ENCODE peak calls at places on chromosomes 5 and 9, in four cellular contexts. N is AG04450, C is substantia nigra, I is GM23338. H is an unnamed sample.

GRCh38 chr9:112422417-112423148 is 42.7 kb downstream of the HSDL2 start:
- DNase-seq in N (no peak), C (no peak), I (no peak), H (no peak)

GRCh38 chr9:135947582-135947981 is 13.6 kb downstream of the UBAC1 start:
- DNase-seq in N (no peak), C (no peak), I (no peak), H (no peak)

GRCh38 chr9:80968611-80969010 is 720.7 kb downstream of the TLE1 start:
- DNase-seq in N (peak; percentile 55), C (no peak), I (no peak), H (no peak)

GRCh38 chr5:44875661-44876250 is 67.0 kb downstream of the MRPS30 start:
- DNase-seq in N (peak; percentile 36), C (no peak), I (peak; percentile 7), H (no peak)

GRCh38 chr9:137253717-137254623 is 1.2 kb upstream of the NELFB start:
- DNase-seq in N (no peak), C (no peak), I (peak; percentile 36), H (no peak)

GRCh38 chr5:170110403-170111087 is 4.8 kb downstream of the FOXI1 start:
- DNase-seq in N (no peak), C (no peak), I (no peak), H (no peak)

GRCh38 chr9:90722116-90722515 is 79.5 kb upstream of the DIRAS2 start:
- DNase-seq in N (no peak), C (no peak), I (no peak), H (no peak)

GRCh38 chr9:92620870-92621269 is 49.1 kb downstream of the IPPK start:
- DNase-seq in N (no peak), C (no peak), I (no peak), H (no peak)

GRCh38 chr9:113223963-113224362 is 2.6 kb downstream of the SLC31A1 start:
- DNase-seq in N (peak; percentile 85), C (no peak), I (no peak), H (no peak)

GRCh38 chr9:6498982-6499381 is 86.0 kb downstream of the UHRF2 start:
- DNase-seq in N (peak; percentile 20), C (no peak), I (no peak), H (no peak)

GRCh38 chr9:93124793-93125192 is 9.3 kb downstream of the NINJ1 start:
- DNase-seq in N (no peak), C (no peak), I (no peak), H (no peak)

GRCh38 chr5:6359534-6359933 is 18.8 kb downstream of the MED10 start:
- DNase-seq in N (no peak), C (no peak), I (no peak), H (no peak)

DNA sequence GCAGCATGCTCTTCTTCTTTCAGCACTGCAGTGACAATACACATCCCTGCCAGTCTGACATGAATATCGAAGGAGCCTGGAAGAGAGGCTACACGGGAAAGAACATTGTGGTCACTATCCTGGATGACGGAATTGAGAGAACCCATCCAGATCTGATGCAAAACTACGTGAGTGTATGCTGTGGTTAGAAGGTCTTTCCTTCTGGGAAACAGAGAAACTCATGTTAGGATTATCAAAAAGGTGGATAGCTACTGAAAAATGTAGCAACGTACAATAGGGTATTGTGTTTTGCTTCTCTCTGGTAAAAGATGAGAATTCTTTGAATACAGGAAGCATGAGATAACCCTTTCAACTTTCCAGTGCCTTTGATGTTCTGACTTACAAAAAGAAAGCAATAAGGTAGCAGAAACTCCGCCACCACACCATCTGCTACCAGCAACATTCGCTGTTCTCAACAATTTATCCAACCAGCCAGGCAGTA is 133.3 kb downstream of the PCSK5 start:
- DNase-seq in N (no peak), C (no peak), I (peak; percentile 26), H (no peak)
- H3K27ac ChIP-seq in N (no peak overlapping the region), C (no peak overlapping the region), I (peak overlapping the region; percentile 3), H (no peak overlapping the region)

GRCh38 chr5:56006094-56006493 is 11.3 kb upstream of the IL6ST start:
- DNase-seq in N (no peak), C (no peak), I (no peak), H (no peak)

GRCh38 chr5:56004874-56005273 is 10.1 kb upstream of the IL6ST start:
- DNase-seq in N (no peak), C (no peak), I (no peak), H (no peak)

GRCh38 chr5:56003179-56003578 is 8.4 kb upstream of the IL6ST start:
- DNase-seq in N (no peak), C (no peak), I (no peak), H (no peak)

GRCh38 chr5:56002303-56002702 is 7.5 kb upstream of the IL6ST start:
- DNase-seq in N (no peak), C (no peak), I (no peak), H (no peak)

DNA sequence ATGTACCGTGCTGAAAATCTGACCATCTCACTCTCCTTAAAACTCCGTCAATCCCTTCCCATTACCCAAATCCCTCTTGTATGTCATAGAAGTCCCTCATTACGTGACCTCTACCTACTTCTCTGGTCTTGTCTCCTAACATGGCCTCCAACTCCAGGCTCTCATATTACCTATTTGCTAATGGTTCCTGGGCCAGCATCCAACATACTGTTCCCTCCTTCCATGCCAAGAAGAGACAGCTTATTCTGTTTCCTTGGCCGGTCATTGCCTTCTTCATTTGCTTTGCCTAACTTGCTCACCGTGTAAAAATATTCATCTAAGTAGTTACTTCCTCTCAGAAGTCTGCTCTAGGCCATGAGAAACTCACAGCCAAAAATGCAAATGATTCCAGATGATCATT is 8.9 kb upstream of the IL6ST start:
- DNase-seq in N (no peak), C (no peak), I (no peak), H (no peak)
- H3K27ac ChIP-seq in N (no peak overlapping the region), C (no peak overlapping the region), I (no peak overlapping the region), H (no peak overlapping the region)

GRCh38 chr5:14254686-14255085 is 111.5 kb downstream of the TRIO start:
- DNase-seq in N (no peak), C (no peak), I (no peak), H (no peak)
- H3K27ac ChIP-seq in N (no peak overlapping the region), C (no peak overlapping the region), I (no peak overlapping the region), H (no peak overlapping the region)

GRCh38 chr5:180115326-180116076 is 43.9 kb upstream of the RNF130 start:
- DNase-seq in N (no peak), C (no peak), I (no peak), H (no peak)
- H3K27ac ChIP-seq in N (no peak overlapping the region), C (no peak overlapping the region), I (no peak overlapping the region), H (no peak overlapping the region)

GRCh38 chr5:114360816-114361723 is 800 bp upstream of the KCNN2 start:
- DNase-seq in N (no peak), C (peak; percentile 74), I (peak; percentile 89), H (no peak)
- H3K27ac ChIP-seq in N (no peak overlapping the region), C (no peak overlapping the region), I (peak overlapping the region; percentile 96), H (no peak overlapping the region)

GRCh38 chr5:157543825-157544622 is 31.6 kb downstream of the ADAM19 start:
- DNase-seq in N (peak; percentile 75), C (no peak), I (no peak), H (no peak)
- H3K27ac ChIP-seq in N (peak overlapping the region; percentile 92), C (no peak overlapping the region), I (no peak overlapping the region), H (peak overlapping the region; percentile 73)

GRCh38 chr5:95822408-95823240 is at the start of gene GLRX:
- DNase-seq in N (peak; percentile 59), C (peak; percentile 70), I (peak; percentile 87), H (peak; percentile 33)

GRCh38 chr5:95823241-95823737 is 763 bp upstream of the GLRX start:
- DNase-seq in N (no peak), C (no peak), I (no peak), H (no peak)

GRCh38 chr5:95824747-95825146 is 2.2 kb upstream of the GLRX start:
- DNase-seq in N (no peak), C (no peak), I (no peak), H (no peak)

GRCh38 chr5:95823738-95824609 is 1.4 kb upstream of the GLRX start:
- DNase-seq in N (peak; percentile 89), C (peak; percentile 30), I (peak; percentile 24), H (no peak)

DNA sequence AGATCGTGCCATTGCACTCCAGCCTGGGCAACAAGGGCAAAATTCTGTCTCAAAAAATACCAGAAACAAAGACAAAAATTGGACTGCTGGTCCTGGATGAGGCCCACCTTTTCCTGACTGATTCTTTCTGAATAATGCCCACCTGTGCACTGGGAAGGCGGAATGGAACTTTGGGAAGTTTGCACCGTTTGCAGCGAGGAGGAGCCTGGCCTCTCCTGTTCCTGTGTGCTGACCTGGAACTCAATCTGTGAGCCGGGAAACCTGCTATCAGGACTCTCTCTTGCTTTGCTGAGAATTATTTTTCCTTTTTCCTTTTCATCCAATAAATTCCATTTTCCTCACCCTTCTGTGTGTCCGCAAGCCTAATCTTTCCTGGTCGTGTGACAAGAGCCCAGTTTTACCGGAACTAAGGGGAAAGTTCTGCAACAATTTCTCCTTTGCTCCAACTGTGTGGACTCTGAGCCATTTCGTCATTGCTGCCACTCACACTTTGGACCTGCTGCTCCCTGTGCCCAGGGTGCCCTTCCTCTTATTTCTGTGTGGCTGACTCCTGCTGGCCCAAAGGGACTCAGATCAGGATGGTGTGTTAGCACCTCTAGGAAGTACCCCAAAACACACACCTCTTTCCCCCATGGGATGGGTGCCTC is 4.5 kb upstream of the GLRX start:
- DNase-seq in N (no peak), C (no peak), I (no peak), H (no peak)
- H3K27ac ChIP-seq in N (no peak overlapping the region), C (no peak overlapping the region), I (no peak overlapping the region), H (no peak overlapping the region)

GRCh38 chr9:128253140-128253990 is 22.4 kb downstream of the GOLGA2 start:
- DNase-seq in N (no peak), C (no peak), I (peak; percentile 32), H (no peak)

GRCh38 chr9:128250839-128251558 is 24.8 kb downstream of the GOLGA2 start:
- DNase-seq in N (no peak), C (no peak), I (peak; percentile 65), H (no peak)

GRCh38 chr9:128249914-128250838 is 25.6 kb downstream of the GOLGA2 start:
- DNase-seq in N (no peak), C (peak; percentile 21), I (peak; percentile 90), H (peak; percentile 49)

GRCh38 chr9:128252317-128253139 is 23.3 kb downstream of the GOLGA2 start:
- DNase-seq in N (no peak), C (no peak), I (no peak), H (no peak)

DNA sequence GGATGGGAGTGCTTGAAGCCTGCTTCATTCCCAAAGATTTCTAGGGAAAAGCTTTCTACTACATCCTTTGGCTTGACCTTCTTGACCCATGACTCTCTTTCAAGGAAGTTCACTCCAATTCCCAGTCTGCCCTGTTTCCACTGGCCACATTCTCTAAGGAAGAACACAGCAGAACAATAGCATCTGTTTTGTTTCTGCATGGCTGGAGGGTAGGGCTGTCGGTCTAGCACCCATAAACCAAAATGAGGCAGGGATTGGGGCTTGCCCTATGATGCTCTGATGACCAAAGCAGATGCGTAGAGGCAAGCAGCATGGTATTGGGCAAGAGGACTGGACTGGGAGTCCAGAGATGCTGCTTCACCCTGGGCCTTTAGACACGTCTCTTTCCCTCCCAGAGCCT is 24.1 kb downstream of the GOLGA2 start:
- DNase-seq in N (no peak), C (no peak), I (no peak), H (no peak)
- H3K27ac ChIP-seq in N (no peak overlapping the region), C (no peak overlapping the region), I (no peak overlapping the region), H (no peak overlapping the region)

GRCh38 chr9:2574215-2574614 is 47.4 kb upstream of the VLDLR start:
- DNase-seq in N (no peak), C (no peak), I (no peak), H (no peak)

GRCh38 chr9:2570615-2571479 is 50.7 kb upstream of the VLDLR start:
- DNase-seq in N (peak; percentile 11), C (peak; percentile 4), I (no peak), H (no peak)

GRCh38 chr9:2576631-2577030 is 45.0 kb upstream of the VLDLR start:
- DNase-seq in N (no peak), C (no peak), I (no peak), H (no peak)
- H3K27ac ChIP-seq in N (no peak overlapping the region), C (no peak overlapping the region), I (no peak overlapping the region), H (no peak overlapping the region)

GRCh38 chr9:129038109-129038852 is 1.9 kb downstream of the MIGA2 start:
- DNase-seq in N (no peak), C (peak; percentile 44), I (no peak), H (no peak)
- H3K27ac ChIP-seq in N (peak overlapping the region; percentile 21), C (peak overlapping the region; percentile 23), I (no peak overlapping the region), H (peak overlapping the region; percentile 92)

H was measured in esophagus squamous epithelium.